ENCODE peak calls at places on chromosome 10, in seven cellular contexts. V is colonic mucosa, R is lung, O is hepatocyte, K is tibial artery, H is coronary artery, A is esophagus squamous epithelium. S is an unnamed sample.

GRCh38 chr10:52674474-52674873 is 98.1 kb downstream of the MBL2 start:
- DNase-seq in H (no peak), O (no peak), R (no peak), K (no peak), V (no peak), A (no peak), S (no peak)

GRCh38 chr10:99431190-99431549 is 746 bp upstream of the GOT1 start:
- DNase-seq in R (peak; percentile 73), O (peak; percentile 61), V (peak; percentile 83), A (no peak), K (peak; percentile 72), H (peak; percentile 82), S (peak; percentile 18)

GRCh38 chr10:120514035-120514620 is 57.1 kb downstream of the PLPP4 start:
- DNase-seq in A (no peak), K (no peak), V (peak; percentile 25), H (no peak), O (peak; percentile 83), R (no peak), S (no peak)

GRCh38 chr10:63554666-63555065 is 33.5 kb downstream of the REEP3 start:
- DNase-seq in R (no peak), V (no peak), H (no peak), A (no peak), K (no peak), O (no peak), S (no peak)

GRCh38 chr10:59708816-59709471 is 706 bp downstream of the SLC16A9 start:
- DNase-seq in R (no peak), O (peak; percentile 43), V (peak; percentile 70), H (no peak), K (no peak), A (no peak), S (peak; percentile 65)

GRCh38 chr10:86673216-86673826 is 5.0 kb downstream of the LDB3 start:
- DNase-seq in R (no peak), K (no peak), H (no peak), V (no peak), A (no peak), O (no peak), S (no peak)

GRCh38 chr10:114045071-114045737 is 1.5 kb downstream of the ADRB1 start:
- DNase-seq in O (peak; percentile 71), V (peak; percentile 40), A (no peak), H (no peak), K (no peak), R (no peak), S (no peak)

GRCh38 chr10:34768261-34768971 is 46.7 kb downstream of the PARD3 start:
- DNase-seq in H (no peak), O (no peak), A (peak; percentile 4), K (peak; percentile 55), R (peak; percentile 82), V (peak; percentile 87), S (peak; percentile 76)

GRCh38 chr10:15990523-15991129 is 130.3 kb upstream of the MINDY3 start:
- DNase-seq in H (no peak), K (no peak), V (no peak), O (no peak), A (no peak), R (no peak), S (no peak)

GRCh38 chr10:22340362-22341189 is 4.7 kb upstream of the SPAG6 start:
- DNase-seq in O (peak; percentile 84), H (peak; percentile 86), R (peak; percentile 61), V (peak; percentile 66), K (peak; percentile 54), A (no peak), S (peak; percentile 84)

GRCh38 chr10:128116851-128117615 is 9.2 kb downstream of the MKI67 start:
- DNase-seq in H (no peak), V (no peak), R (no peak), O (no peak), A (no peak), K (no peak), S (no peak)
- TF ChIP-seq CTCF in H (no peak), V (no peak), R (no peak), O (no peak), A (no peak), K (no peak), S (no peak)

GRCh38 chr10:133337079-133337725 is 506 bp upstream of the CALY start:
- DNase-seq in H (no peak), K (no peak), R (no peak), V (no peak), A (no peak), O (no peak), S (no peak)
- H3K4me3 ChIP-seq in H (no peak overlapping the region), K (no peak overlapping the region), R (no peak overlapping the region), V (no peak overlapping the region), A (no peak overlapping the region), O (no peak overlapping the region), S (peak overlapping the region; percentile 59)

DNA sequence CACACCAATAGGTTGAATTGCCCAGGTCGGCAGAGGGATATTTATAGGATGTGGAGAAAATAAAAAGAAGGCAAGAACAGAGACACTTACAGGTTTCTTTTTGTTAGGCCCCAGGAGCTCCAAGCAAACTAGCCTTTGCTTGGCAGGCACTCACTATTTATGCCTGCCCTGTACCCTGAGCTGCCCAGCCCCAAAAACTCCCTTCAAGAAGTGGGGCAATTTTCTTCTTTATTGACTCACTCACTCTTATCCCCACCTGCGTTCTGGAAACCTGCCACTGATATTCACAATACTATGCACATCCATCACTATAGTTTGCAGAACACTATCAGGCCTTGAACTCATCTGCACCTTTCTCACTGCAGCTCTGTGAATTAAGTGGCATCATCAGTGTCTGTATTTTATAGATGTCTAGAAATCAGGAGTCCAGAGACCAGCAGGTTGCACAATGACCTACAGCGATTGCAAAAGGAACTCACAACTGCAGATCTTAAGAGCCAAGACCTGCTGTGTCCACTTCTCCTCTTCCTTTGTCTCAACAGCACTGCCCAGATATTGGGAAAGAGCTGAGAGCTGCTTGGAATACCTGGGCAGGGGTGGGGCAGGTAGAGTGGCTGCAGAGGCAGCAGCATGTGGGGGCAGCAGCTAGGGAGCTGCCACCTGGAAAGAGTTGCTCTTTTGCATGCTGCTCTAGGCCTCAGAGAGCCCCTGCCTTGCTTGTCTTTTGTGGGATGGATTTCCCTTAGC is at the start of gene SFTPD:
- DNase-seq in H (no peak), R (peak; percentile 88), K (no peak), V (no peak), O (peak; percentile 45), A (no peak), S (no peak)
- H3K27ac ChIP-seq in H (no peak within 1 kb of the TSS), R (peak within 1 kb of the TSS; percentile 90), K (no peak within 1 kb of the TSS), V (no peak within 1 kb of the TSS), O (no peak within 1 kb of the TSS), A (no peak within 1 kb of the TSS), S (no peak within 1 kb of the TSS)

DNA sequence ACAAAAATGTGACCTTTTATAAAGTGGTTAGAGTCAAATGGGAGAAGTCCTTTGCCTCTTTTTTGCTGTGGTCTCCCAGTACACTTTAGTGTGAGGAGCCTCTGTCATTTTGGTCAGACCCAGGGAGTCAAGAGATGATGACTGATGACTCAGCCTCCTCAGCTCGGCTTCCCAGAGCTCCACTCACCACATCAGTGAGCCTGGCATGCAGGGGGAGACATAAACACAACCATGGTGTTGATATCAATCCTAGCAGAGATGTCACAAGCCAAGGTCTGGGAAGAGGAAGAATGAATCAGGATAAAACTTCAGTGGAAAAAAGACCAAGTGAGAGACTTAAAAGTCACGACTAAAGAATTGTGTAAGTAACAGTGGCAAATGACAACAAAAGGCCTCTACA is 50.1 kb downstream of the TFAM start:
- DNase-seq in A (no peak), K (peak; percentile 88), O (peak; percentile 23), V (no peak), H (peak; percentile 79), R (peak; percentile 36), S (peak; percentile 85)
- TF ChIP-seq CTCF in A (no peak), K (no peak), O (no peak), V (no peak), H (no peak), R (no peak), S (no peak)